ENCODE peak calls at places on chromosomes 5 and 9, in seven cellular contexts. J is mesendoderm, X is neuronal stem cell, E is IMR-90, K is H9, O is mesenchymal stem cell, Q is trophoblast cell. W is an unnamed sample.

GRCh38 chr9:91100878-91101450 is 260.8 kb downstream of the AUH start:
- DNase-seq in O (no peak), J (no peak), X (no peak), Q (peak; percentile 62), K (no peak), E (peak; percentile 35), W (no peak)

GRCh38 chr9:20304001-20304400 is 318.3 kb downstream of the MLLT3 start:
- DNase-seq in O (no peak), E (no peak), J (no peak), K (no peak), Q (no peak), X (no peak), W (no peak)

GRCh38 chr9:7976167-7976755 is 176.7 kb upstream of the DMAC1 start:
- DNase-seq in O (no peak), E (no peak), J (no peak), K (no peak), X (no peak), Q (no peak), W (no peak)

GRCh38 chr5:177397875-177398390 is 2.5 kb downstream of the PFN3 start:
- DNase-seq in O (no peak), Q (no peak), J (no peak), K (no peak), E (no peak), X (no peak), W (no peak)

GRCh38 chr5:65184780-65185179 is 296.9 kb downstream of the ADAMTS6 start:
- DNase-seq in E (no peak), J (no peak), Q (no peak), K (no peak), X (peak; percentile 48), O (no peak), W (no peak)

GRCh38 chr5:96008987-96009647 is 47.5 kb upstream of the ELL2 start:
- DNase-seq in K (no peak), J (no peak), O (no peak), E (no peak), Q (peak; percentile 58), X (no peak), W (no peak)

GRCh38 chr9:78507008-78507407 is 210.1 kb downstream of the PSAT1 start:
- DNase-seq in E (no peak), O (no peak), K (no peak), X (peak; percentile 18), Q (no peak), J (no peak), W (no peak)

GRCh38 chr5:77437194-77437593 is 54.9 kb downstream of the WDR41 start:
- DNase-seq in E (no peak), J (peak; percentile 39), K (no peak), O (no peak), Q (peak; percentile 49), X (no peak), W (no peak)

GRCh38 chr5:43636076-43636475 is 33.1 kb downstream of the NNT start:
- DNase-seq in O (no peak), E (no peak), K (no peak), J (no peak), X (no peak), Q (peak; percentile 57), W (no peak)

GRCh38 chr5:134088291-134088690 is 26.2 kb upstream of the TCF7 start:
- DNase-seq in K (no peak), Q (no peak), O (no peak), E (no peak), J (no peak), X (no peak), W (no peak)

GRCh38 chr5:151896041-151896691 is 28.5 kb downstream of the GLRA1 start:
- DNase-seq in J (peak; percentile 95), O (peak; percentile 41), X (no peak), Q (peak; percentile 40), E (peak; percentile 51), K (peak; percentile 52), W (no peak)

GRCh38 chr9:6605202-6605601 is 40.3 kb downstream of the GLDC start:
- DNase-seq in X (no peak), E (no peak), O (no peak), J (no peak), Q (no peak), K (no peak), W (no peak)

GRCh38 chr9:121896545-121896943 is 196.6 kb downstream of the TTLL11 start:
- DNase-seq in Q (no peak), J (no peak), X (no peak), K (peak; percentile 45), O (no peak), E (no peak), W (no peak)

GRCh38 chr9:130368631-130369103 is 76.1 kb upstream of the ASS1 start:
- DNase-seq in X (no peak), J (peak; percentile 83), K (no peak), O (peak; percentile 18), Q (peak; percentile 67), E (no peak), W (no peak)

GRCh38 chr5:92687793-92688467 is 893.1 kb downstream of the NR2F1-AS1 start:
- DNase-seq in K (peak; percentile 24), O (peak; percentile 59), X (peak; percentile 62), Q (no peak), E (peak; percentile 78), J (peak; percentile 68), W (peak; percentile 3)

GRCh38 chr9:132411091-132411508 is 1.1 kb downstream of the CFAP77 start:
- DNase-seq in J (peak; percentile 88), X (peak; percentile 70), K (peak; percentile 91), Q (peak; percentile 65), E (peak; percentile 7), O (peak; percentile 44), W (peak; percentile 90)

GRCh38 chr5:55062039-55062779 is 38.2 kb downstream of the GZMK start:
- DNase-seq in X (no peak), Q (no peak), K (no peak), O (no peak), E (no peak), J (no peak), W (no peak)

GRCh38 chr5:171808951-171809350 is 23.3 kb downstream of the SMIM23 start:
- DNase-seq in O (no peak), E (peak; percentile 71), Q (no peak), J (no peak), K (no peak), X (no peak), W (no peak)
- H2BK120ac ChIP-seq in O (no peak overlapping the region), E (no peak overlapping the region), Q (no peak overlapping the region), J (no peak overlapping the region), K (no peak overlapping the region), X (no peak overlapping the region), W (no peak overlapping the region)

DNA sequence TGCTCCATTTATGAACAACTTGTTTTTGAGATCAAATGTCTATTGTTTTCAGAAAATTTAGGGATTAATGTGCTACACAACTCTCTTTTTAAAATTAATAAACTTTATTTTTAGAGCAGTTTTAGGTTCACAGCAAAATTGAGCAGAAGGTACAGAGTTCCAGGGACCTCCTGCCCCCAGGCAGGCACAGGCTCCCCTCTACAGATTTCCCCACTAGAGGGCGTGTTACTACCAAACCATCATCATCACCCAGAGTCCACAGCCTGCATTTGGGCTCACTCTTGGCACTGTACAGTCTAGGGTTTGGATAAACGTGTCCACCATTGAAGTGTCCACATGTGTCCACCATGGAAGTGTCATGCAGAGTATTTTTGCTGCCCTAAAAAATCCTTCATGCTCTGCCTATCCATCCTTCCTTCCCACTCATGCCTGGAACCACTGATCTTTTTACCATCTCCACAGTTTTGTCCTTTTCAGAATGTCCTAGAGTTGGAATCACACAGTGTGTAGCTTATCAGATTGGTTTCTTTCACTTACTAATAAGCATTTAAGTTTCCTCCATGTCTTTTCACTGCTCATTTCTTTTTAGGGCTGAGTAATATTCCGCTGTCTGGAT is 61.7 kb downstream of the MRPL36 start:
- DNase-seq in E (peak; percentile 13), K (peak; percentile 39), J (peak; percentile 36), X (no peak), Q (peak; percentile 47), O (peak; percentile 7), W (peak; percentile 61)
- H2BK120ac ChIP-seq in E (no peak overlapping the region), K (no peak overlapping the region), J (no peak overlapping the region), X (no peak overlapping the region), Q (no peak overlapping the region), O (no peak overlapping the region), W (no peak overlapping the region)

DNA sequence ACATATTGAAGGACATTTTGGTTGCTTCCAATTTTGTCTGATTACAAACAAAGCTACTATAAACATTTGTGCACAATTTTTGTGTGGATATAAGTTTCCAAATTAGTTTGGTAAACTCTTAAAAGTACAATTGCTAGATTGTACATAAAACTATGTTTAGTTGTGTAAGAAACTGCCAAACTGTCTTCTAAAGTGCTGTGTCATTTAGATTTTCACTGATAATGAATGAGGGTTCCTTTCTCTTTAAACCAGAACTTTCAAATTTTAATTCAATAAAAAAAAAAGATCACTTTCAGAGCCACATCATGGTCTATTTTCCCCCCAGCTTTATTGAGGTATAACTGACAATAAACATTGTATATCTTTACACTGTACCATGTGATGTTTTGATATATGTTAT is 74.0 kb upstream of the TRPC7 start:
- DNase-seq in O (no peak), J (no peak), E (no peak), Q (no peak), K (no peak), X (no peak), W (no peak)
- H2BK120ac ChIP-seq in O (no peak overlapping the region), J (no peak overlapping the region), E (no peak overlapping the region), Q (no peak overlapping the region), K (no peak overlapping the region), X (no peak overlapping the region), W (no peak overlapping the region)

GRCh38 chr9:136628287-136628686 is 34.4 kb upstream of the EGFL7 start:
- DNase-seq in J (no peak), Q (no peak), X (no peak), O (no peak), K (no peak), E (no peak), W (no peak)
- H2BK120ac ChIP-seq in J (no peak overlapping the region), Q (no peak overlapping the region), X (peak overlapping the region; percentile 70), O (no peak overlapping the region), K (no peak overlapping the region), E (no peak overlapping the region), W (no peak overlapping the region)

GRCh38 chr9:18747590-18747989 is 273.6 kb downstream of the ADAMTSL1 start:
- DNase-seq in E (peak; percentile 5), Q (no peak), O (no peak), K (no peak), X (no peak), J (no peak), W (no peak)
- H2BK120ac ChIP-seq in E (peak overlapping the region; percentile 51), Q (no peak overlapping the region), O (no peak overlapping the region), K (no peak overlapping the region), X (no peak overlapping the region), J (no peak overlapping the region), W (no peak overlapping the region)

DNA sequence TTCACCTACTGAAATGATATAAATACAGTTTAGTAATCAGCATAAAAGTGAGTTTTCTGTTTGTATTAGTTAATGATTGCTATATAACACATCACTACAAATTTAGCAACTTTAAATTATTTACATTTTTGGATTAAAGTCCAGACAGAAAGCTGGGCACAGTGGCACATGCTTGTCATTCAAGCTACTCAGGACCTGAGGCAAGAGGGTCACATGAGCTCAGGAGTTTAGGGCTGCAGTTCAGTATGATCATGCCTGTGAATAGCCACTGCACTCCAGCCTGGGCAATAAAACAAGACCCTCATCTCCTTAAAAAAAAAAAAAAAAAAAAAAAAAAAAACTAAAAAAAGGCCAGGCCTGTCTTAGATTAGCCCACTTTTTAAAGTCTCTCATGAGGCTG is 273.6 kb upstream of the CTNND2 start:
- DNase-seq in E (no peak), O (no peak), K (no peak), X (no peak), J (no peak), Q (no peak), W (no peak)
- H2BK120ac ChIP-seq in E (no peak overlapping the region), O (no peak overlapping the region), K (no peak overlapping the region), X (no peak overlapping the region), J (no peak overlapping the region), Q (no peak overlapping the region), W (no peak overlapping the region)